ENCODE peak calls at places on chromosomes 16 and 17, in five cellular contexts. Z, A, S, F and E are unnamed samples.

GRCh38 chr16:31141489-31142108 is 6.1 kb upstream of the PRSS8 start:
- ATAC-seq in Z (no peak), F (no peak), A (peak), S (no peak), E (no peak)

GRCh38 chr16:49755291-49755611 is 100.7 kb downstream of the ZNF423 start:
- ATAC-seq in F (peak), S (peak), A (no peak), Z (no peak), E (no peak)

GRCh38 chr16:1351215-1351581 is 480 bp downstream of the TSR3 start:
- ATAC-seq in S (peak), A (peak), Z (peak), F (peak), E (peak)

GRCh38 chr16:48542020-48542473 is 67.9 kb downstream of the N4BP1 start:
- ATAC-seq in S (peak), F (peak), Z (peak), A (peak), E (peak)

GRCh38 chr17:76446449-76447231 is 6.3 kb downstream of the UBE2O start:
- ATAC-seq in S (peak), A (no peak), F (no peak), Z (no peak), E (no peak)

GRCh38 chr17:27247071-27247957 is 46.6 kb upstream of the WSB1 start:
- ATAC-seq in A (no peak), Z (no peak), S (peak), F (no peak), E (no peak)

GRCh38 chr17:81184596-81184995 is 18.6 kb upstream of the AATK start:
- ATAC-seq in S (no peak), A (no peak), F (no peak), Z (no peak), E (no peak)

GRCh38 chr17:49819118-49819517 is 28.8 kb downstream of the TAC4 start:
- ATAC-seq in F (no peak), S (no peak), Z (no peak), A (no peak), E (no peak)

GRCh38 chr16:67277999-67278772 is 1.1 kb upstream of the PLEKHG4 start:
- ATAC-seq in A (no peak), Z (no peak), F (no peak), S (no peak), E (no peak)

GRCh38 chr16:75116081-75116910 is at the start of gene LDHD:
- ATAC-seq in F (no peak), S (peak), Z (peak), A (no peak), E (no peak)

GRCh38 chr16:88971371-88972097 is 5.5 kb downstream of the CBFA2T3 start:
- ATAC-seq in A (no peak), F (peak), S (peak), Z (peak), E (peak)

GRCh38 chr16:74561626-74562025 is 45.3 kb downstream of the GLG1 start:
- ATAC-seq in A (no peak), F (no peak), S (no peak), Z (no peak), E (no peak)

GRCh38 chr16:66988197-66988788 is at the start of gene CES4A:
- ATAC-seq in A (no peak), S (peak), Z (peak), F (no peak), E (no peak)

GRCh38 chr17:77968788-77969187 is 10.3 kb downstream of the TNRC6C start:
- ATAC-seq in F (no peak), S (no peak), A (no peak), Z (no peak), E (no peak)

GRCh38 chr16:31404353-31405064 is 11.4 kb downstream of the ITGAD start:
- ATAC-seq in F (no peak), Z (no peak), A (no peak), S (no peak), E (peak)

GRCh38 chr17:32160526-32160925 is 18.2 kb downstream of the RHOT1 start:
- ATAC-seq in Z (no peak), A (no peak), F (no peak), S (no peak), E (no peak)

GRCh38 chr16:4892356-4893102 is 44.4 kb downstream of the PPL start:
- ATAC-seq in F (no peak), Z (no peak), S (no peak), A (no peak), E (no peak)

GRCh38 chr17:19431691-19432090 is 20.7 kb downstream of the RNF112 start:
- ATAC-seq in A (no peak), Z (no peak), S (no peak), F (no peak), E (no peak)

GRCh38 chr17:18260332-18261145 is at the start of gene MIEF2:
- ATAC-seq in Z (peak), S (peak), A (peak), F (peak), E (peak)

GRCh38 chr17:17150450-17150804 is 55.7 kb downstream of the PLD6 start:
- ATAC-seq in S (no peak), F (peak), A (no peak), Z (peak), E (no peak)

GRCh38 chr16:11546522-11547485 is 39.9 kb downstream of the LITAF start:
- ATAC-seq in A (no peak), Z (no peak), F (no peak), S (no peak), E (no peak)

GRCh38 chr17:43224146-43224705 is 4.2 kb downstream of the CCDC200 start:
- ATAC-seq in F (no peak), A (no peak), S (no peak), Z (no peak), E (no peak)

GRCh38 chr17:73192219-73192893 is 499 bp upstream of the COG1 start:
- ATAC-seq in S (peak), F (peak), A (peak), Z (peak), E (peak)

GRCh38 chr16:68090526-68090925 is 5.4 kb downstream of the NFATC3 start:
- ATAC-seq in A (no peak), S (no peak), F (no peak), Z (peak), E (no peak)

GRCh38 chr16:1189455-1189854 is 35.6 kb downstream of the TPSG1 start:
- ATAC-seq in A (no peak), Z (no peak), S (no peak), F (no peak), E (no peak)

GRCh38 chr16:21727344-21727743 is 63.6 kb downstream of the OTOA start:
- ATAC-seq in F (no peak), S (no peak), A (no peak), Z (peak), E (no peak)

GRCh38 chr17:79850571-79851460 is 11.6 kb upstream of the CBX4 start:
- ATAC-seq in Z (peak), F (peak), A (no peak), S (no peak), E (peak)

GRCh38 chr16:87700406-87701065 is 65.2 kb downstream of the KLHDC4 start:
- ATAC-seq in Z (no peak), S (no peak), F (no peak), A (no peak), E (no peak)

GRCh38 chr17:73987395-73987794 is 216.1 kb upstream of the RPL38 start:
- ATAC-seq in F (no peak), Z (no peak), S (no peak), A (no peak), E (no peak)

GRCh38 chr17:66432996-66433556 is 130.7 kb downstream of the PRKCA start:
- ATAC-seq in A (no peak), F (no peak), S (no peak), Z (no peak), E (no peak)

GRCh38 chr17:80780381-80781187 is 211.1 kb upstream of the CHMP6 start:
- ATAC-seq in S (peak), F (peak), A (peak), Z (peak), E (peak)